ENCODE peak calls at places on chromosomes 6 and 20, in five cellular contexts. T is CD8-positive, alpha-beta memory T cell; M is psoas muscle; L is ovary; O is A673. E is an unnamed sample. For H3K9me3, the result is how much of the 10 kb centered on the place peaks cover.

GRCh38 chr6:115945306-115945705 is 115.4 kb downstream of the FRK start:
- DNase-seq in L (no peak), T (no peak), M (no peak), O (peak), E (no peak)

GRCh38 chr6:158737710-158738615 is 81.2 kb downstream of the EZR start:
- DNase-seq in M (no peak), T (no peak), O (no peak), L (no peak), E (no peak)

GRCh38 chr6:29926795-29927427 is 15.4 kb upstream of the HLA-A start:
- DNase-seq in O (peak), L (peak), T (peak), M (peak), E (peak)

GRCh38 chr6:167941822-167942221 is 55.6 kb upstream of the KIF25 start:
- DNase-seq in O (no peak), L (no peak), T (no peak), M (no peak), E (no peak)

GRCh38 chr20:13148402-13148801 is 72.7 kb upstream of the ISM1 start:
- DNase-seq in O (no peak), T (no peak), M (no peak), L (no peak), E (no peak)

GRCh38 chr6:106666290-106667021 is 37.1 kb downstream of the QRSL1 start:
- DNase-seq in T (no peak), L (no peak), O (no peak), M (no peak), E (no peak)

GRCh38 chr20:3800256-3800877 is 4.3 kb downstream of the CDC25B start:
- DNase-seq in L (no peak), T (no peak), M (no peak), O (no peak), E (no peak)

GRCh38 chr20:17844133-17844429 is 124.5 kb downstream of the SNX5 start:
- DNase-seq in T (no peak), M (no peak), O (no peak), L (no peak), E (no peak)

GRCh38 chr20:40654876-40655275 is 34.2 kb downstream of the MAFB start:
- DNase-seq in M (peak), T (no peak), L (no peak), O (peak), E (no peak)

GRCh38 chr20:16761305-16761829 is 13.2 kb downstream of the OTOR start:
- DNase-seq in L (peak), O (peak), M (no peak), T (peak), E (peak)

GRCh38 chr6:142913511-142914047 is 31.4 kb downstream of the HIVEP2 start:
- DNase-seq in M (no peak), T (peak), L (no peak), O (no peak), E (no peak)

GRCh38 chr6:124964084-124964763 is 2.0 kb downstream of the RNF217 start:
- DNase-seq in M (peak), T (no peak), O (no peak), L (no peak), E (no peak)

GRCh38 chr6:25889877-25890853 is 16.1 kb upstream of the SLC17A3 start:
- DNase-seq in O (peak), T (peak), M (no peak), L (no peak), E (peak)

GRCh38 chr6:43770417-43771209 is 602 bp downstream of the VEGFA start:
- DNase-seq in M (peak), O (peak), L (peak), T (no peak), E (peak)

GRCh38 chr6:90429713-90430112 is 133.1 kb upstream of the BACH2 start:
- DNase-seq in M (no peak), O (no peak), T (no peak), L (no peak), E (no peak)

GRCh38 chr20:50385733-50386640 is 124.2 kb upstream of the PTPN1 start:
- DNase-seq in L (no peak), O (no peak), M (no peak), T (peak), E (no peak)

GRCh38 chr20:55701467-55701866 is 303.9 kb downstream of the CBLN4 start:
- DNase-seq in T (no peak), O (no peak), L (no peak), M (no peak), E (no peak)
- H3K9me3 ChIP-seq in T (under half), O (under half), L (under half), M (under half), E (under half)

GRCh38 chr6:165096868-165097267 is 212.5 kb downstream of the C6orf118 start:
- DNase-seq in M (no peak), T (no peak), O (no peak), L (no peak), E (no peak)
- H3K9me3 ChIP-seq in M (under half), T (under half), O (under half), L (under half), E (under half)

DNA sequence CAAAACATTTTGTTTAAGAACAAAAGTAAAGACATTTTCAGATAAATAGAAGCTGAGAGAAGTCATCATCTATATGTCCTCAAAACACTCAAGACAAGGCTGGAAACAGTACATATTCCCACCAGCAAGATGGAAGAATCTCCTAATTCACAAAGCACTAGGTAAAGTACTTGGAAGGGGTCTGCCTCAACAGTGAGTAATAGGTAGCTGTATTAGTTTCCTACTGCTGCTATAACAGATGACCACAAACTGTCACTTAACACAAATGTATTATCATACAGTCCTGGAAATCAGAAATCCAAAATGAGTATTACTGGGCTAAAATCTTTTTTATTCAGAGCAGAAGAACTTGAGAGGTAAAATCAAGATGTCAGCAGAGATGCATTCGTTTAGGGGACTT is 40.6 kb downstream of the ZKSCAN8 start:
- DNase-seq in O (no peak), L (no peak), T (no peak), M (no peak), E (no peak)
- H3K9me3 ChIP-seq in O (under half), L (under half), T (under half), M (under half), E (under half)

DNA sequence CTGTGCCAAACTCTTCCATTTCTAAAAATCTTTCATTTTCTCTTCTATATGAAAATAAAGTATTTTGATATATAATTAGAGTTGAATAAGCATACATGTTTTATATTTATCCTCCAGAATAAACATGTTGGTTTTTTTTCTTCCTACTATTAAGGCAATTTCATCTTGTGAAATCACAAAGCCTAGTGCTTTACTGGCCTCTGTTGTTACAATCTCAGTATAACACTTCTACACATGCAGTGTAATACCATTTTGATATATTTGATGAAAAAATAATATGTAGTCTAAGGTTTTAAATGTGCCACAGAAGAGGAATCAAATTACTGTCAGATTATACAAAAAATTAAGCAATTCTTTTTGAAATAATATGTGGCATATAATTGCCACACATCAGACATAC is 225.3 kb upstream of the MANEA start:
- DNase-seq in M (no peak), O (peak), L (no peak), T (no peak), E (no peak)
- H3K9me3 ChIP-seq in M (under half), O (under half), L (under half), T (under half), E (under half)

DNA sequence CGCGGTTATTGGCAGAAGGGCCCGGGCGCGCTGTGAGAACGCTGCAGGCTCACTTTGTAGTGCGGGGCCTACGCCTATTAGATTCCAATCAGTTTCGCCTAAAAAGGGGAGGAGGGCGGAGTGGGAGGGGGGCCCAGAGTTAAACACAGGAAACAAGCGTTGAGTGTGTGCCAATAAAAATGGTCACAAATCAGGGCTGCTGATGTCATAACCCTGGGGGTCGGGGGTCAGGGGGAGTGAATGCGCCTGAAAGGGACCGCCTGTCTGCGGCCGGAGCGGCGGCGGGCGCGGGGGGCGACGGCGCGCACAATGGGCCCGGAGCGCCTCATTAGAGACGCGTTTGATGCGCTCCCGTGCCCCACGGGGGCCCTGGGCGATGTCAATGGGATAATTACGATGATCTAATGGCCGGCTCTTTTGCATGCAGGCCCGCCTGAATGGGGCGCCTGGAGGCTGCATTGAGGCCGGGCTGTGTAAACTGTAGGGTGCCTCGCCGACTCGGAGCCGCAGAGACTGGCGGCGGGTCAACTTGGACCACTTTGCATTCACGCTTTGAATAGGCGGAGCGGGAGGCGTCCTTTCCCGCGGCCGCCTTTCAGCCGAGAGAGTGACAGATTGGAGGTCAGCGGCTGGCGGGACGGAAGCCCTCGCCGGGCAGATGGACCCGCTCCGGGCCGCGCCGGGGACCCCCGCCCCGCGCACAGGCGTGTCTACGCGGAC is 296.0 kb downstream of the TFAP2C start:
- DNase-seq in T (no peak), L (no peak), M (no peak), O (peak), E (no peak)
- H3K9me3 ChIP-seq in T (under half), L (under half), M (under half), O (under half), E (under half)

GRCh38 chr6:144437105-144437504 is 152.0 kb downstream of the UTRN start:
- DNase-seq in O (no peak), T (no peak), L (no peak), M (no peak), E (no peak)
- H3K9me3 ChIP-seq in O (under half), T (under half), L (under half), M (under half), E (under half)

GRCh38 chr6:149534742-149535141 is 11.1 kb downstream of the PPIL4 start:
- DNase-seq in M (no peak), O (no peak), T (no peak), L (no peak), E (no peak)
- H3K9me3 ChIP-seq in M (under half), O (under half), T (under half), L (under half), E (under half)

DNA sequence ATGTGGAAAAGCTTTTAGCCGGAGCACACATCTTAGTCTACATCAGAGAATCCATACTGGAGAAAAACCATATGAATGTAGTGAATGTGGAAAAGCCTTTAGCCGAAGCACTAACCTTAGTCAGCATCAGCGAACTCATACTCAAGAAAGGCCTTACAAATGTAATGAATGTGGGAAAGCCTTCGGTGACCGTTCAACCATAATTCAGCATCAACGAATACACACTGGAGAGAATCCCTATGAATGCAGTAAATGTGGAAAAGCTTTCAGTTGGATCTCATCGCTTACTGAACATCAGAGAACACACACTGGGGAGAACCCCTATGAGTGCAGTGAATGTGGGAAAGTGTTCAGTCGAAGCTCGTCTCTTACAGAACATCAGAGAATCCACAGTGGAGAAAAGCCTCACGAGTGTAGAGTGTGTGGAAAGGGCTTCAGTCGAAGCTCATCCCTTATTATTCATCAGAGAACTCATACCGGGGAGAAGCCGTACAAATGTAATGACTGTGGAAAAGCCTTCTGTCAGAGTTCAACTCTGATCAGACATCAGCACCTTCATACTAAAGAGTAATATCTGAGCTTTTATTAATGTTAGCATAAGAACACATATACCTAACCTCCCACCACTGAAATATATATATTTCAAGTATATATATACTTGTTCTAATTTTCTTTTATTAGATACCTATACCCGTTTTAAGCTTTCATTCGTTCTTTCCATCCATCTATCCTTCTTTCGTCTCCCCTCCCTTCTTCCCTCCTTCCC is 12.5 kb downstream of the ZNF391 start:
- DNase-seq in L (no peak), O (no peak), T (no peak), M (no peak), E (no peak)
- H3K9me3 ChIP-seq in L (under half), O (half or more), T (under half), M (under half), E (under half)